ENCODE peak calls at places on chromosomes 1 and 21, in eight cellular contexts. W is cardiac fibroblast, E is Peyer's patch, V is fibroblast of the aortic adventitia, R is suprapubic skin, U is nephron progenitor cell, S is breast epithelium, P is IMR-90. H is an unnamed sample.
A peak's percentile ranks its signal among the peaks of the same experiment; 100 is the strongest.

GRCh38 chr1:9086060-9086459 is 16.6 kb upstream of the SLC2A5 start:
- DNase-seq in W (peak; percentile 51), E (no peak), V (peak; percentile 55), R (no peak), U (no peak), S (no peak), P (no peak), H (no peak)

GRCh38 chr1:102097451-102097850 is 100.7 kb upstream of the OLFM3 start:
- DNase-seq in W (no peak), E (no peak), V (no peak), R (no peak), U (no peak), S (peak; percentile 20), P (no peak), H (no peak)

GRCh38 chr1:83709662-83710061 is 289.3 kb downstream of the TTLL7 start:
- DNase-seq in W (no peak), E (no peak), V (no peak), R (no peak), U (no peak), S (no peak), P (no peak), H (no peak)

GRCh38 chr1:30715216-30715615 is 8.2 kb downstream of the MATN1 start:
- DNase-seq in W (no peak), E (no peak), V (no peak), R (no peak), U (no peak), S (no peak), P (no peak), H (no peak)

GRCh38 chr21:31517664-31518402 is 141.7 kb upstream of the SOD1 start:
- DNase-seq in W (no peak), E (no peak), V (no peak), R (no peak), U (no peak), S (no peak), P (no peak), H (no peak)

GRCh38 chr1:150558328-150558727 is 9.1 kb downstream of the ADAMTSL4 start:
- DNase-seq in W (no peak), E (no peak), V (no peak), R (no peak), U (no peak), S (peak; percentile 17), P (no peak), H (no peak)

GRCh38 chr1:178727014-178727895 is 2.2 kb downstream of the RALGPS2 start:
- DNase-seq in W (peak; percentile 17), E (no peak), V (no peak), R (no peak), U (no peak), S (no peak), P (no peak), H (no peak)

GRCh38 chr1:43919906-43920305 is 13.7 kb upstream of the ARTN start:
- DNase-seq in W (no peak), E (no peak), V (no peak), R (no peak), U (no peak), S (no peak), P (no peak), H (no peak)

GRCh38 chr1:903721-904270 is 19.9 kb upstream of the SAMD11 start:
- DNase-seq in W (no peak), E (peak; percentile 46), V (no peak), R (peak; percentile 75), U (no peak), S (no peak), P (no peak), H (peak; percentile 40)

GRCh38 chr1:222829868-222830267 is 15.0 kb downstream of the DISP1 start:
- DNase-seq in W (peak; percentile 83), E (no peak), V (peak; percentile 88), R (no peak), U (no peak), S (no peak), P (peak; percentile 82), H (no peak)

GRCh38 chr1:163055531-163055930 is 13.6 kb upstream of the RGS4 start:
- DNase-seq in W (no peak), E (no peak), V (no peak), R (no peak), U (no peak), S (no peak), P (no peak), H (no peak)

GRCh38 chr21:46605759-46606426 is 1.0 kb upstream of the S100B start:
- DNase-seq in W (no peak), E (no peak), V (no peak), R (no peak), U (no peak), S (no peak), P (no peak), H (peak; percentile 63)

GRCh38 chr21:39317134-39318090 is 4.0 kb upstream of the BRWD1 start:
- DNase-seq in W (no peak), E (no peak), V (no peak), R (no peak), U (no peak), S (no peak), P (no peak), H (no peak)

GRCh38 chr1:28112388-28113311 is 24.2 kb upstream of the EYA3 start:
- DNase-seq in W (peak; percentile 25), E (no peak), V (peak; percentile 37), R (no peak), U (no peak), S (no peak), P (peak; percentile 93), H (no peak)

GRCh38 chr1:66539491-66539890 is 5.5 kb downstream of the SGIP1 start:
- DNase-seq in W (no peak), E (no peak), V (no peak), R (no peak), U (no peak), S (no peak), P (no peak), H (no peak)

GRCh38 chr1:154326546-154327465 is 1.5 kb downstream of the ATP8B2 start:
- DNase-seq in W (peak; percentile 86), E (no peak), V (peak; percentile 98), R (peak; percentile 87), U (no peak), S (no peak), P (peak; percentile 64), H (no peak)

GRCh38 chr1:8364528-8365442 is 46.9 kb downstream of the SLC45A1 start:
- DNase-seq in W (no peak), E (no peak), V (no peak), R (peak; percentile 71), U (no peak), S (no peak), P (no peak), H (no peak)

GRCh38 chr1:14826172-14826636 is 227.7 kb downstream of the KAZN start:
- DNase-seq in W (peak; percentile 93), E (no peak), V (peak; percentile 90), R (no peak), U (no peak), S (peak; percentile 39), P (peak; percentile 89), H (no peak)

GRCh38 chr1:216929870-216930582 is 206.8 kb upstream of the ESRRG start:
- DNase-seq in W (peak; percentile 4), E (no peak), V (no peak), R (no peak), U (no peak), S (no peak), P (peak; percentile 84), H (no peak)

DNA sequence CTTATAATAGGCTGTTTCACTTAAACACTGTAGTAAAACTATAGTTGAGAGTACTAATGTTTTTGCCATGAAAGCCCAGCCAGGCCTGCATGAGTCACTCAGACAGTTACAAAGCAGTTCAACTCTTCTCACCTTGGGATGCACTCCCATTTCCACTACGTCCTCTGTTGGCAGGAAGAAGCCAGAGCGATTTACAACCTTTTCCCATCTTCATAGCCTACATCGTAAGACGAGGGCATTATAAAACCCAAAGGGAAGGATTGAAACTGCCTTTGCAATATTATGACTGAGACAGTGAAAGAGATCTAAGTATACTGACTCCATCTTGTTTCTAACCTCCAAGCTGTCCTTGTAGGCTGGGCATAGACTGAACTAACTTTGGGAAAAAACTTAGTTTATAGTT is 71.8 kb upstream of the CSF1 start:
- DNase-seq in W (no peak), E (no peak), V (peak; percentile 58), R (no peak), U (no peak), S (no peak), P (peak; percentile 77), H (no peak)
- TF ChIP-seq CTCF in W (peak; percentile 8), E (no peak), V (peak; percentile 7), R (no peak), U (no peak), S (no peak), P (peak; percentile 20), H (no peak)

GRCh38 chr1:51566260-51566659 is 47.2 kb upstream of the EPS15 start:
- DNase-seq in W (no peak), E (no peak), V (no peak), R (no peak), U (no peak), S (no peak), P (no peak), H (no peak)
- TF ChIP-seq CTCF in W (no peak), E (no peak), V (peak; percentile 10), R (no peak), U (no peak), S (no peak), P (no peak), H (peak; percentile 9)

DNA sequence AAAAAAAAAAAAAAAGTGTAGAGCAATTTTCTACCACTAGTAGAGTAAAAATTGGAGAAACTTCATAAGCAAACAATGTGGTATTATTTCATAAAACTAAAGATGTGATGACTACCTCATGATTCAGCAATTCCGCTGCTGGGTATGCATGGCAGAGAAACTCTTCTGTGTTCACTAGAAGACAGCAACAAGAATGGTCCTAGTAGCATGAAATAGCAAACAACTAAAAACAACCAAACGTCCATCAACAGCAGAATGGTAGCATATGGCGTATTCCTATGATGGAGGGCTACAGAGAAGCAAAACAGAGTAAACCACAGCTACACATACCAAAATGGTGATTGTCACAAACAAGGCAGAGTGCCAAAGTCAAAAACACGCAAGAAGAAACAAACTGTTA is 18.9 kb downstream of the HTR1D start:
- DNase-seq in W (peak; percentile 88), E (no peak), V (peak; percentile 90), R (no peak), U (no peak), S (no peak), P (peak; percentile 97), H (no peak)
- TF ChIP-seq CTCF in W (peak; percentile 14), E (no peak), V (peak; percentile 37), R (no peak), U (no peak), S (no peak), P (peak; percentile 3), H (no peak)

GRCh38 chr1:180632326-180633088 is 685 bp downstream of the XPR1 start:
- DNase-seq in W (peak; percentile 11), E (no peak), V (peak; percentile 18), R (peak; percentile 85), U (peak; percentile 85), S (peak; percentile 46), P (no peak), H (peak; percentile 64)

GRCh38 chr1:180633092-180634045 is 1.5 kb downstream of the XPR1 start:
- DNase-seq in W (peak; percentile 53), E (no peak), V (peak; percentile 57), R (no peak), U (no peak), S (no peak), P (peak; percentile 57), H (no peak)

GRCh38 chr1:180631766-180632325 is at the start of gene XPR1:
- DNase-seq in W (peak; percentile 100), E (peak; percentile 98), V (peak; percentile 99), R (peak; percentile 99), U (peak; percentile 97), S (peak; percentile 98), P (peak; percentile 99), H (peak; percentile 94)

GRCh38 chr1:180639871-180640270 is 8.0 kb downstream of the XPR1 start:
- DNase-seq in W (no peak), E (no peak), V (no peak), R (no peak), U (no peak), S (no peak), P (no peak), H (no peak)

GRCh38 chr1:180636138-180636537 is 4.3 kb downstream of the XPR1 start:
- DNase-seq in W (peak; percentile 61), E (no peak), V (peak; percentile 34), R (no peak), U (no peak), S (no peak), P (peak; percentile 26), H (no peak)
- TF ChIP-seq CTCF in W (peak; percentile 14), E (peak; percentile 28), V (peak; percentile 4), R (no peak), U (no peak), S (no peak), P (peak; percentile 43), H (no peak)

H was measured in GM13977.